ENCODE peak calls at places on chromosomes 12 and 14, in five cellular contexts. I, H, V, R and D are unnamed samples.

GRCh38 chr12:18363321-18363720 is 102.0 kb downstream of the PIK3C2G start:
- DNase-seq in I (no peak), H (no peak), R (no peak), V (no peak), D (no peak)

GRCh38 chr14:67881225-67881624 is 61.6 kb downstream of the RAD51B start:
- DNase-seq in R (no peak), V (no peak), I (no peak), H (no peak), D (no peak)

GRCh38 chr14:74599946-74600345 is 12.1 kb downstream of the LTBP2 start:
- DNase-seq in R (no peak), H (no peak), V (no peak), I (no peak), D (no peak)

GRCh38 chr14:35855886-35856481 is 29.8 kb downstream of the BRMS1L start:
- DNase-seq in I (peak), H (no peak), R (no peak), V (no peak), D (peak)

GRCh38 chr14:93175492-93175891 is 9.2 kb downstream of the MOAP1 start:
- DNase-seq in V (no peak), R (no peak), I (no peak), H (no peak), D (no peak)

GRCh38 chr12:23945249-23945648 is 4.2 kb downstream of the SOX5 start:
- DNase-seq in V (no peak), H (no peak), I (no peak), R (no peak), D (no peak)

GRCh38 chr12:3973939-3974644 is 100.9 kb upstream of the PARP11 start:
- DNase-seq in V (no peak), H (no peak), R (peak), I (no peak), D (no peak)

GRCh38 chr12:118429703-118430383 is 53.5 kb downstream of the SUDS3 start:
- DNase-seq in V (no peak), I (no peak), R (no peak), H (no peak), D (no peak)

GRCh38 chr14:64541261-64541970 is 875 bp downstream of the HSPA2 start:
- DNase-seq in V (no peak), I (peak), H (no peak), R (peak), D (no peak)

GRCh38 chr14:23487216-23487615 is 17.7 kb downstream of the NGDN start:
- DNase-seq in H (no peak), I (no peak), R (peak), V (no peak), D (no peak)

GRCh38 chr12:57090456-57090855 is 1.5 kb downstream of the NAB2 start:
- DNase-seq in H (no peak), R (no peak), V (no peak), I (no peak), D (no peak)

GRCh38 chr12:57893460-57894353 is 47.2 kb upstream of the CTDSP2 start:
- DNase-seq in R (peak), I (peak), V (peak), H (peak), D (no peak)

GRCh38 chr12:78101181-78101876 is 270.6 kb downstream of the NAV3 start:
- DNase-seq in V (no peak), H (no peak), I (peak), R (no peak), D (no peak)

GRCh38 chr14:85254718-85255117 is 275.2 kb upstream of the FLRT2 start:
- DNase-seq in I (no peak), R (no peak), V (no peak), H (no peak), D (no peak)

GRCh38 chr12:1501001-1501400 is 93.4 kb downstream of the FBXL14 start:
- DNase-seq in V (no peak), H (no peak), I (no peak), R (no peak), D (no peak)

GRCh38 chr12:99450231-99450630 is 197.3 kb upstream of the GARIN6 start:
- DNase-seq in V (no peak), R (no peak), I (peak), H (no peak), D (no peak)

GRCh38 chr12:125203145-125203765 is 138.0 kb downstream of the AACS start:
- DNase-seq in V (no peak), R (peak), H (no peak), I (no peak), D (no peak)

GRCh38 chr14:99327458-99328250 is 55.7 kb upstream of the BCL11B start:
- DNase-seq in I (no peak), V (no peak), H (no peak), R (no peak), D (no peak)

GRCh38 chr14:91035855-91036254 is 24.6 kb downstream of the RPS6KA5 start:
- DNase-seq in R (no peak), H (no peak), V (no peak), I (no peak), D (no peak)

GRCh38 chr12:2937500-2937899 is 21.7 kb upstream of the TEAD4 start:
- DNase-seq in I (no peak), H (no peak), R (no peak), V (no peak), D (no peak)

GRCh38 chr12:122001379-122002209 is 20.1 kb upstream of the BCL7A start:
- DNase-seq in R (peak), H (no peak), I (no peak), V (peak), D (no peak)

GRCh38 chr12:112381421-112381897 is 772 bp downstream of the HECTD4 start:
- DNase-seq in V (peak), I (no peak), R (no peak), H (peak), D (no peak)

GRCh38 chr12:59940676-59941342 is 345.0 kb downstream of the SLC16A7 start:
- DNase-seq in R (no peak), I (peak), V (no peak), H (no peak), D (no peak)